ENCODE peak calls at places on chromosomes 13 and 19, in four cellular contexts. O is HT-29, B is activated T-helper 1 cell treated with Interleukin-2 at 50 U/mL for 16 hours, P is transverse colon. I is an unnamed sample.

GRCh38 chr13:23679214-23679613 is 109.0 kb downstream of the TNFRSF19 start:
- DNase-seq in P (no peak), O (no peak), B (no peak), I (no peak)

GRCh38 chr19:45753548-45753947 is 15.5 kb downstream of the SIX5 start:
- DNase-seq in P (no peak), B (no peak), O (peak), I (no peak)

GRCh38 chr19:6509118-6509971 is 7.2 kb upstream of the TUBB4A start:
- DNase-seq in P (no peak), B (no peak), O (peak), I (no peak)

GRCh38 chr13:73303858-73304257 is 245.1 kb downstream of the KLF5 start:
- DNase-seq in P (no peak), B (no peak), O (no peak), I (no peak)

GRCh38 chr13:48125794-48126228 is 30.9 kb upstream of the MED4 start:
- DNase-seq in P (no peak), O (no peak), B (no peak), I (no peak)

GRCh38 chr13:32454886-32455593 is 27.1 kb upstream of the N4BP2L1 start:
- DNase-seq in B (no peak), P (no peak), O (no peak), I (no peak)

GRCh38 chr19:7869910-7870511 is 4.2 kb downstream of the PRR36 start:
- DNase-seq in O (peak), P (peak), B (no peak), I (peak)

GRCh38 chr19:32676186-32676894 is 692 bp downstream of the RGS9BP start:
- DNase-seq in O (no peak), P (no peak), B (no peak), I (peak)

GRCh38 chr19:17871878-17872250 is at the start of gene SLC5A5:
- DNase-seq in O (no peak), B (no peak), P (no peak), I (no peak)

I was measured in NCI-H1417.